ENCODE peak calls at places on chromosomes 11 and 22, in four cellular contexts. One of them, this sample, is unnamed.

GRCh38 chr11:12170501-12170900 is 60.1 kb downstream of the MICAL2 start:
- DNase-seq in tibial artery: no peak
- DNase-seq in heart right ventricle: no peak
- DNase-seq in mesenchymal stem cell: no peak
- DNase-seq in this sample: no peak

GRCh38 chr11:120063686-120064340 is 74.1 kb downstream of the TRIM29 start:
- DNase-seq in tibial artery: no peak
- DNase-seq in heart right ventricle: no peak
- DNase-seq in mesenchymal stem cell: no peak
- DNase-seq in this sample: peak; percentile 58

GRCh38 chr22:35376728-35377472 is 4.0 kb upstream of the HMOX1 start:
- DNase-seq in tibial artery: peak; percentile 98
- DNase-seq in heart right ventricle: peak; percentile 83
- DNase-seq in mesenchymal stem cell: peak; percentile 98
- DNase-seq in this sample: peak; percentile 98

GRCh38 chr11:12581923-12582322 is 92.3 kb upstream of the TEAD1 start:
- DNase-seq in tibial artery: no peak
- DNase-seq in heart right ventricle: no peak
- DNase-seq in mesenchymal stem cell: peak; percentile 58
- DNase-seq in this sample: no peak

GRCh38 chr11:128419012-128419767 is 168.2 kb downstream of the ETS1 start:
- DNase-seq in tibial artery: no peak
- DNase-seq in heart right ventricle: no peak
- DNase-seq in mesenchymal stem cell: no peak
- DNase-seq in this sample: no peak

GRCh38 chr11:93476796-93477195 is 66.4 kb downstream of the SMCO4 start:
- DNase-seq in tibial artery: no peak
- DNase-seq in heart right ventricle: no peak
- DNase-seq in mesenchymal stem cell: peak; percentile 68
- DNase-seq in this sample: no peak

GRCh38 chr11:95991101-95991500 is 67.2 kb upstream of the MTMR2 start:
- DNase-seq in tibial artery: no peak
- DNase-seq in heart right ventricle: no peak
- DNase-seq in mesenchymal stem cell: no peak
- DNase-seq in this sample: no peak

GRCh38 chr11:105181100-105181499 is 41.5 kb upstream of the CARD18 start:
- DNase-seq in tibial artery: no peak
- DNase-seq in heart right ventricle: no peak
- DNase-seq in mesenchymal stem cell: peak; percentile 82
- DNase-seq in this sample: no peak

GRCh38 chr11:105648762-105649161 is 38.9 kb downstream of the GRIA4 start:
- DNase-seq in tibial artery: no peak
- DNase-seq in heart right ventricle: no peak
- DNase-seq in mesenchymal stem cell: no peak
- DNase-seq in this sample: no peak

GRCh38 chr11:103736323-103736722 is 300.1 kb upstream of the DDI1 start:
- DNase-seq in tibial artery: no peak
- DNase-seq in heart right ventricle: no peak
- DNase-seq in mesenchymal stem cell: no peak
- DNase-seq in this sample: no peak

GRCh38 chr11:116808262-116809175 is 14.6 kb downstream of the APOA4 start:
- DNase-seq in tibial artery: no peak
- DNase-seq in heart right ventricle: no peak
- DNase-seq in mesenchymal stem cell: no peak
- DNase-seq in this sample: no peak
- H3K4me3 ChIP-seq in tibial artery: no peak overlapping the region
- H3K4me3 ChIP-seq in heart right ventricle: no peak overlapping the region
- H3K4me3 ChIP-seq in mesenchymal stem cell: no peak overlapping the region
- H3K4me3 ChIP-seq in this sample: no peak overlapping the region

DNA sequence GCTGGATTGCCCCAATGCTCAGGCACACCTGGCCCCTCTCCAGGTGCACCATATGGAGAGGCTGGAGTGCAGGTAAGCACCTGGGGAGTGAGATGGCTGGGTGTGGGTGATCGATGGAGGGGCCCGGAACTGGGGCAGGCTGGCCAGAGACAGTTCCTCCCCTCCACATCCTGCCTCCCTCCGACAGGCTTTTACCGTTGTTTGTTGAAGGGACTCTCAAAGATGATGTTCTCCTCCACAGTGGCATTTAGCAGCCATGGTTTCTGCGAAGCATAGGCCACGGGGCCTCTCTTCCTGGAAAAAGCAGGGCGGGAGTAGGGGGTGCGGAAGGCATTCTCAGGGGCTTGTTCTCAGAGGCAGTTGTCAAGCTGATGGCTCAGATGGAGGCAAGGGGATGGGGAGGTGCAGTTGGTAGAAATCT is 25.9 kb upstream of the KCNJ11 start:
- DNase-seq in tibial artery: no peak
- DNase-seq in heart right ventricle: no peak
- DNase-seq in mesenchymal stem cell: no peak
- DNase-seq in this sample: no peak
- H3K4me1 ChIP-seq in tibial artery: no peaks in the 10 kb centered on the region
- H3K4me1 ChIP-seq in heart right ventricle: peaks cover 6% of the 10 kb centered on the region
- H3K4me1 ChIP-seq in mesenchymal stem cell: no peaks in the 10 kb centered on the region
- H3K4me1 ChIP-seq in this sample: no peaks in the 10 kb centered on the region

DNA sequence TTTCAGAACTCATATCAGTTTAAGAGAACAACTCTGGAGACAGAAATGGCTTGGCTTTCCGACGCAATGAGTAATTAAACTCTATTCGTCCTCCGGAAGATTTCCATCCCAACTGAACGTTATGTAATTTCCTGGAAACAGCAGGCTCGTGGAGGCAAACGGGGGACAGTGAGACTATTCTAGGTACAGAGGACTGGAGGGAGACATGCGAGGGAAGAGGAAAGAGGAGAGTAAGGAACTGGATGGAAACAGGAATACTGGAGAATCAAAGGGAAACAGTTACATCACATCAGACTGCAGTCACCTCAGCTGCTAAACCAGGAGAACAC is 28.3 kb downstream of the PPP2R1B start:
- DNase-seq in tibial artery: no peak
- DNase-seq in heart right ventricle: no peak
- DNase-seq in mesenchymal stem cell: no peak
- DNase-seq in this sample: no peak
- H3K27ac ChIP-seq in tibial artery: peak overlapping the region; percentile 93
- H3K27ac ChIP-seq in heart right ventricle: peak overlapping the region; percentile 96
- H3K27ac ChIP-seq in mesenchymal stem cell: no peak overlapping the region
- H3K27ac ChIP-seq in this sample: peak overlapping the region; percentile 91

GRCh38 chr11:113647856-113648255 is 58.3 kb downstream of the TMPRSS5 start:
- DNase-seq in tibial artery: no peak
- DNase-seq in heart right ventricle: no peak
- DNase-seq in mesenchymal stem cell: no peak
- DNase-seq in this sample: no peak

GRCh38 chr11:113647108-113647507 is 59.0 kb downstream of the TMPRSS5 start:
- DNase-seq in tibial artery: no peak
- DNase-seq in heart right ventricle: no peak
- DNase-seq in mesenchymal stem cell: no peak
- DNase-seq in this sample: no peak

GRCh38 chr11:113645593-113646349 is 60.3 kb downstream of the TMPRSS5 start:
- DNase-seq in tibial artery: no peak
- DNase-seq in heart right ventricle: no peak
- DNase-seq in mesenchymal stem cell: no peak
- DNase-seq in this sample: no peak

GRCh38 chr11:113644605-113645004 is 61.5 kb downstream of the TMPRSS5 start:
- DNase-seq in tibial artery: no peak
- DNase-seq in heart right ventricle: no peak
- DNase-seq in mesenchymal stem cell: no peak
- DNase-seq in this sample: no peak

DNA sequence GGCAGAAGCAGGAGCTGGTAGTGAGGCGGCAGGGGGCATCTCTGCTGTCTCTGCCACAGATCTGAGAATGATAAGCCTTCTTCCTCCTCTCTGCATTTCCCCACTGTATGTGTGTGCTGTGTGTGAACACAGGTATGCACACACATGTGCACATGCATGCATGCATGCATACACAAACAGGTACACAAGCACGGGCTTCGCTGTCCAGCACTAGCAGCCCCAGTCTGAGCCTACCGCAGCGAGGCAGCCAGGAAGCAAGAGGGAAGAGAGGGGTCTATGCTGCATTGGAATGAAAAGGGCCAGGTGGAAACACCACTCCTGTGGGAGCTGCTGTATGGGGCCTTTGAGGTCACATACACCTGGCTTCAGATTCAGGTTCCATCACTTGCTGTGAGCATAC is 62.4 kb downstream of the TMPRSS5 start:
- DNase-seq in tibial artery: no peak
- DNase-seq in heart right ventricle: no peak
- DNase-seq in mesenchymal stem cell: no peak
- DNase-seq in this sample: no peak
- H3K4me3 ChIP-seq in tibial artery: no peak overlapping the region
- H3K4me3 ChIP-seq in heart right ventricle: no peak overlapping the region
- H3K4me3 ChIP-seq in mesenchymal stem cell: no peak overlapping the region
- H3K4me3 ChIP-seq in this sample: no peak overlapping the region

GRCh38 chr11:1505480-1505879 is 18.9 kb upstream of the MOB2 start:
- DNase-seq in tibial artery: peak; percentile 62
- DNase-seq in heart right ventricle: no peak
- DNase-seq in mesenchymal stem cell: no peak
- DNase-seq in this sample: no peak
- H3K4me1 ChIP-seq in tibial artery: peaks cover 88% of the 10 kb centered on the region
- H3K4me1 ChIP-seq in heart right ventricle: peaks cover 94% of the 10 kb centered on the region
- H3K4me1 ChIP-seq in mesenchymal stem cell: peaks cover 6% of the 10 kb centered on the region
- H3K4me1 ChIP-seq in this sample: peaks cover 41% of the 10 kb centered on the region

GRCh38 chr22:45271667-45272188 is 13.0 kb upstream of the UPK3A start:
- DNase-seq in tibial artery: peak; percentile 84
- DNase-seq in heart right ventricle: peak; percentile 63
- DNase-seq in mesenchymal stem cell: peak; percentile 48
- DNase-seq in this sample: no peak
- H3K27ac ChIP-seq in tibial artery: peak overlapping the region; percentile 66
- H3K27ac ChIP-seq in heart right ventricle: peak overlapping the region; percentile 80
- H3K27ac ChIP-seq in mesenchymal stem cell: no peak overlapping the region
- H3K27ac ChIP-seq in this sample: peak overlapping the region; percentile 94

GRCh38 chr22:42714308-42714707 is 6.4 kb downstream of the A4GALT start:
- DNase-seq in tibial artery: no peak
- DNase-seq in heart right ventricle: no peak
- DNase-seq in mesenchymal stem cell: no peak
- DNase-seq in this sample: no peak

GRCh38 chr22:42708393-42708792 is 12.3 kb downstream of the A4GALT start:
- DNase-seq in tibial artery: no peak
- DNase-seq in heart right ventricle: no peak
- DNase-seq in mesenchymal stem cell: no peak
- DNase-seq in this sample: no peak

GRCh38 chr22:42714768-42715430 is 5.8 kb downstream of the A4GALT start:
- DNase-seq in tibial artery: no peak
- DNase-seq in heart right ventricle: no peak
- DNase-seq in mesenchymal stem cell: no peak
- DNase-seq in this sample: no peak

GRCh38 chr22:42711895-42712837 is 8.5 kb downstream of the A4GALT start:
- DNase-seq in tibial artery: no peak
- DNase-seq in heart right ventricle: no peak
- DNase-seq in mesenchymal stem cell: no peak
- DNase-seq in this sample: no peak

GRCh38 chr22:42711281-42711731 is 9.4 kb downstream of the A4GALT start:
- DNase-seq in tibial artery: no peak
- DNase-seq in heart right ventricle: no peak
- DNase-seq in mesenchymal stem cell: no peak
- DNase-seq in this sample: no peak
- H3K4me3 ChIP-seq in tibial artery: no peak overlapping the region
- H3K4me3 ChIP-seq in heart right ventricle: no peak overlapping the region
- H3K4me3 ChIP-seq in mesenchymal stem cell: no peak overlapping the region
- H3K4me3 ChIP-seq in this sample: no peak overlapping the region

DNA sequence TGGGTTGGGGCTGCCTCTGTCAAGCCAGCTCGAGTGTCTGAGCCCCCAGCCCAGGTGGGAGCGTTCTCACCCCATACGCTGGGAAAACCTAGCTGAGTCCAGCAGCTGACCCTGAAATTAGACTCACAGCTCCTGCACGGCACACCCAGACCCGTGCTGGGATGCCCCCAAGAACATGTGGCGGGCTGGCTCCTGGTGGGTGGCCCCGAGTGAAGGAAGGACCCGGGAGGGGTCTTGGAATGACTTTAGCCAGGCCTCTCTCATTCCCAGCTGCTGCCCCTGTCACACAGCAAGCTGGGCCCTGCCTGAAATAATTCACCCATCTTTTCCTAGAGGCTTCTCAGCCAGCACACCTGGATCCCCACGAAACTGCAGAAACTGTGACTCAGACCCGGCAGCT is 213.8 kb downstream of the BRD1 start:
- DNase-seq in tibial artery: peak; percentile 21
- DNase-seq in heart right ventricle: no peak
- DNase-seq in mesenchymal stem cell: no peak
- DNase-seq in this sample: no peak
- H3K4me1 ChIP-seq in tibial artery: no peaks in the 10 kb centered on the region
- H3K4me1 ChIP-seq in heart right ventricle: no peaks in the 10 kb centered on the region
- H3K4me1 ChIP-seq in mesenchymal stem cell: no peaks in the 10 kb centered on the region
- H3K4me1 ChIP-seq in this sample: no peaks in the 10 kb centered on the region

DNA sequence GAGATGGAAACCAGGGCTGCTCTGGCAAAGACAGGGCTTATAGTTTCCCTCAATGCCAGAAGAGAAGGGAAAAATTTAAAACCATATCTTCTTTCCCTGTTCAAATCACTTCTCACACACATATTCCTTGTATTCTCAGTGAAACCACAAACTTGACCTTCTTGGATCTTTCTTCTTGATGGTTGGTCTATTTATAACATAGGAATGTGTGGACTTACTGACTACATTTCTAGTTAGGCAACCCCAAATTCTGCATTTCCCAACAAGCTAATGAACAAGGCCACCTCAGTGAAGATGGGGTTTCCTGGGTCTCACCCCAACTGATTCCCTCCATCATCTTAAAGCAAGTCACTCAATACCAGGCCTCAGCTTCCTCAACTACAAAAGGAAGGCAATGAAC is 3.8 kb upstream of the QSER1 start:
- DNase-seq in tibial artery: no peak
- DNase-seq in heart right ventricle: no peak
- DNase-seq in mesenchymal stem cell: peak; percentile 72
- DNase-seq in this sample: no peak
- H3K27ac ChIP-seq in tibial artery: no peak overlapping the region
- H3K27ac ChIP-seq in heart right ventricle: no peak overlapping the region
- H3K27ac ChIP-seq in mesenchymal stem cell: no peak overlapping the region
- H3K27ac ChIP-seq in this sample: no peak overlapping the region

This sample was measured in ascending aorta.